ENCODE peak calls at places on chromosomes 1 and 21, in four cellular contexts. One of them, this sample, is unnamed.
A peak's percentile ranks its signal among the peaks of the same experiment; 100 is the strongest.

GRCh38 chr1:51978099-51978498 is 12.4 kb downstream of the RAB3B start:
- DNase-seq in GM12878: no peak
- DNase-seq in HepG2: peak; percentile 15
- DNase-seq in H1: no peak
- DNase-seq in this sample: no peak

GRCh38 chr1:241443561-241443960 is 76.0 kb downstream of the FH start:
- DNase-seq in HepG2: no peak
- DNase-seq in H1: no peak
- DNase-seq in GM12878: no peak
- DNase-seq in this sample: no peak

GRCh38 chr1:208159542-208160258 is 84.5 kb downstream of the PLXNA2 start:
- DNase-seq in H1: no peak
- DNase-seq in GM12878: no peak
- DNase-seq in HepG2: no peak
- DNase-seq in this sample: peak; percentile 74

GRCh38 chr1:187280051-187280450 is 451.3 kb downstream of the PLA2G4A start:
- DNase-seq in H1: no peak
- DNase-seq in GM12878: no peak
- DNase-seq in HepG2: no peak
- DNase-seq in this sample: no peak

GRCh38 chr1:61318319-61319125 is 236.2 kb downstream of the NFIA start:
- DNase-seq in GM12878: peak; percentile 71
- DNase-seq in HepG2: no peak
- DNase-seq in H1: no peak
- DNase-seq in this sample: no peak

GRCh38 chr1:3930282-3930681 is 30.2 kb upstream of the C1orf174 start:
- DNase-seq in HepG2: no peak
- DNase-seq in GM12878: no peak
- DNase-seq in H1: no peak
- DNase-seq in this sample: no peak

GRCh38 chr1:35663434-35663833 is 22.1 kb upstream of the PSMB2 start:
- DNase-seq in HepG2: no peak
- DNase-seq in H1: no peak
- DNase-seq in GM12878: no peak
- DNase-seq in this sample: no peak

GRCh38 chr1:64841330-64842065 is 96.6 kb downstream of the RAVER2 start:
- DNase-seq in HepG2: no peak
- DNase-seq in H1: no peak
- DNase-seq in GM12878: no peak
- DNase-seq in this sample: no peak

GRCh38 chr1:62439652-62440371 is 3.0 kb downstream of the USP1 start:
- DNase-seq in HepG2: peak; percentile 43
- DNase-seq in GM12878: peak; percentile 32
- DNase-seq in H1: no peak
- DNase-seq in this sample: no peak

GRCh38 chr1:180951881-180952656 is 39.4 kb downstream of the KIAA1614 start:
- DNase-seq in HepG2: no peak
- DNase-seq in H1: no peak
- DNase-seq in GM12878: no peak
- DNase-seq in this sample: peak; percentile 30

GRCh38 chr21:27393726-27394125 is 426.8 kb upstream of the ADAMTS5 start:
- DNase-seq in GM12878: no peak
- DNase-seq in H1: no peak
- DNase-seq in HepG2: no peak
- DNase-seq in this sample: no peak

GRCh38 chr1:2927995-2928732 is 93.1 kb upstream of the ACTRT2 start:
- DNase-seq in GM12878: no peak
- DNase-seq in HepG2: no peak
- DNase-seq in H1: no peak
- DNase-seq in this sample: no peak

GRCh38 chr1:116987256-116987555 is 14.4 kb upstream of the CD101 start:
- DNase-seq in GM12878: no peak
- DNase-seq in H1: no peak
- DNase-seq in HepG2: no peak
- DNase-seq in this sample: no peak

GRCh38 chr1:156618853-156619581 is at the start of gene HAPLN2:
- DNase-seq in GM12878: no peak
- DNase-seq in HepG2: peak; percentile 38
- DNase-seq in H1: no peak
- DNase-seq in this sample: no peak

GRCh38 chr21:42093991-42094417 is 22.9 kb downstream of the UMODL1 start:
- DNase-seq in H1: no peak
- DNase-seq in HepG2: peak; percentile 11
- DNase-seq in GM12878: no peak
- DNase-seq in this sample: no peak

GRCh38 chr1:205914730-205915129 is 28.5 kb downstream of the SLC26A9 start:
- DNase-seq in GM12878: no peak
- DNase-seq in HepG2: no peak
- DNase-seq in H1: no peak
- DNase-seq in this sample: peak; percentile 1

DNA sequence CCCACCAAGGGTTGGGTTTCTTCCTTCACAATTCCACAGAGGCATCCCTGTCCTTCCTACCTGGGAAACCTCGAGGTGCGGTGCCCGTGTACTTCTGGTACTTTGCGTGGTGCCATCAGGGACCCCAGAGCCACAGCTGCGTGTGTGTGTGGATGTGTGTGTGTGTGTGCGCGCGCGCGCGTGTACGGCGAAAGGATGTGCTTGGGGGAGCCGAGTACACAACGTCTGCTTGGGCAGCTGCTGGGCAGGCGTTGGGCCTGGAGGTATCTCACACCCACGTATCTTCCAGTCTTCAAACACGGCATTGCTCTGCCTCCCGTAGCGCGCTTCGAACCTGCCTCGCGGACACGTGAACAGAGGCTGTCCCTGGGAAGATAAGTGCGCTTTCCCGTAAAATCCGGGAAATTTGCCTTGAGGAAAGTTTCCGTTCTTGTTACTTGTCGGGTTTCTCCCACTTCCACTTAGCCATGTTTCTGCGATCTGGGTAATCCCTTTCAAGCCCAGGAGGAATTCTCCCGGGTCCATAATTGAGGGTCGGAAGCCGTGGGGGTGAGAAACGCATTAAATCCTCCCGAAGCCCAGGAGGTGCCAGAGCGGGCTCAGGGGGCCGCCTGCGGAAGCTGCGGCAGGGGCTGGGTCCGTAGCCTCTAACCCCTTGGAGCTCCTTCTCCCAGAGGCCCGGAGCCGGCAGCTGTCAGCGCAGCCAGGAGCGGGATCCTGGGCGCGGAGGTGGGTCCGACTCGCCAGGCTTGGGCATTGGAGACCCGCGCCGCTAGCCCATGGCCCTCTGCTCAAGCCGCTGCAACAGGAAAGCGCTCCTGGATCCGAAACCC is 2.1 kb upstream of the SIM2 start:
- DNase-seq in H1: no peak
- DNase-seq in GM12878: no peak
- DNase-seq in HepG2: no peak
- DNase-seq in this sample: peak; percentile 43
- TF ChIP-seq TCF12 in H1: no peak
- TF ChIP-seq TCF12 in GM12878: no peak
- TF ChIP-seq TCF12 in HepG2: no peak
- TF ChIP-seq TCF12 in this sample: no peak

DNA sequence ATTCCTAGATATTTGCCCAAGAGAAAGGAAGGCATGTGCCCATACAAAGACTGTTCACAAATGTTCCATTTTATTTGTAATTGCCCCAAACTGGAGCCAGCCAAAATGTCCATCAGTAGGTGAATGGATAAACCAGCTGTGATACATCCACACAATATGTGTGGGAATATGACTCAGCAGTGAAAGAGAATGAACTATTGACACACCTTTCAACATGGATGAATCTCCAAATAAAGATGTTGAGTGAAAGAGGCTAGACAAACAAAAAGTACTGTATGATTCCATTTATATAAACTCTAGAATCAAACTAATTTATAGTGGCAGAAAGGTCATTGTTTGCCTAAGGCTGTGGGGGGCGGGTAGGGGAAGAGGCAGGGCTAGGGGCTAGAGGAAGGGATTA is 4.5 kb downstream of the DHCR24 start:
- DNase-seq in GM12878: no peak
- DNase-seq in H1: no peak
- DNase-seq in HepG2: peak; percentile 42
- DNase-seq in this sample: no peak
- TF ChIP-seq TCF12 in GM12878: no peak
- TF ChIP-seq TCF12 in H1: no peak
- TF ChIP-seq TCF12 in HepG2: no peak
- TF ChIP-seq TCF12 in this sample: no peak

GRCh38 chr1:58619286-58620054 is 42.4 kb upstream of the TACSTD2 start:
- DNase-seq in H1: no peak
- DNase-seq in GM12878: no peak
- DNase-seq in HepG2: no peak
- DNase-seq in this sample: no peak
- TF ChIP-seq TCF12 in H1: no peak
- TF ChIP-seq TCF12 in GM12878: no peak
- TF ChIP-seq TCF12 in HepG2: no peak
- TF ChIP-seq TCF12 in this sample: no peak

GRCh38 chr1:39670689-39671088 is 1.2 kb downstream of the NT5C1A start:
- DNase-seq in GM12878: no peak
- DNase-seq in HepG2: no peak
- DNase-seq in H1: no peak
- DNase-seq in this sample: peak; percentile 72

GRCh38 chr1:39673215-39673614 is 1.3 kb upstream of the NT5C1A start:
- DNase-seq in HepG2: no peak
- DNase-seq in GM12878: no peak
- DNase-seq in H1: no peak
- DNase-seq in this sample: no peak

GRCh38 chr1:39672551-39672947 is 642 bp upstream of the NT5C1A start:
- DNase-seq in H1: no peak
- DNase-seq in GM12878: no peak
- DNase-seq in HepG2: no peak
- DNase-seq in this sample: peak; percentile 77

GRCh38 chr1:39671433-39671792 is 494 bp downstream of the NT5C1A start:
- DNase-seq in HepG2: no peak
- DNase-seq in H1: no peak
- DNase-seq in GM12878: no peak
- DNase-seq in this sample: peak; percentile 85

GRCh38 chr1:39671793-39672550 is at the start of gene NT5C1A:
- DNase-seq in H1: no peak
- DNase-seq in GM12878: no peak
- DNase-seq in HepG2: no peak
- DNase-seq in this sample: peak; percentile 89
- TF ChIP-seq TCF12 in H1: no peak
- TF ChIP-seq TCF12 in GM12878: no peak
- TF ChIP-seq TCF12 in HepG2: no peak
- TF ChIP-seq TCF12 in this sample: no peak

GRCh38 chr1:211630236-211631081 is 45.0 kb downstream of the NEK2 start:
- DNase-seq in HepG2: peak; percentile 83
- DNase-seq in H1: no peak
- DNase-seq in GM12878: no peak
- DNase-seq in this sample: peak; percentile 51
- TF ChIP-seq TCF12 in HepG2: no peak
- TF ChIP-seq TCF12 in H1: no peak
- TF ChIP-seq TCF12 in GM12878: no peak
- TF ChIP-seq TCF12 in this sample: no peak

GRCh38 chr1:161351482-161351881 is 16.2 kb downstream of the CFAP126 start:
- DNase-seq in H1: no peak
- DNase-seq in HepG2: no peak
- DNase-seq in GM12878: no peak
- DNase-seq in this sample: no peak

GRCh38 chr1:161359316-161359715 is 8.4 kb downstream of the CFAP126 start:
- DNase-seq in H1: no peak
- DNase-seq in HepG2: no peak
- DNase-seq in GM12878: no peak
- DNase-seq in this sample: peak; percentile 30

GRCh38 chr1:161357073-161357472 is 10.6 kb downstream of the CFAP126 start:
- DNase-seq in H1: no peak
- DNase-seq in GM12878: no peak
- DNase-seq in HepG2: no peak
- DNase-seq in this sample: no peak
- TF ChIP-seq TCF12 in H1: no peak
- TF ChIP-seq TCF12 in GM12878: no peak
- TF ChIP-seq TCF12 in HepG2: no peak
- TF ChIP-seq TCF12 in this sample: no peak

DNA sequence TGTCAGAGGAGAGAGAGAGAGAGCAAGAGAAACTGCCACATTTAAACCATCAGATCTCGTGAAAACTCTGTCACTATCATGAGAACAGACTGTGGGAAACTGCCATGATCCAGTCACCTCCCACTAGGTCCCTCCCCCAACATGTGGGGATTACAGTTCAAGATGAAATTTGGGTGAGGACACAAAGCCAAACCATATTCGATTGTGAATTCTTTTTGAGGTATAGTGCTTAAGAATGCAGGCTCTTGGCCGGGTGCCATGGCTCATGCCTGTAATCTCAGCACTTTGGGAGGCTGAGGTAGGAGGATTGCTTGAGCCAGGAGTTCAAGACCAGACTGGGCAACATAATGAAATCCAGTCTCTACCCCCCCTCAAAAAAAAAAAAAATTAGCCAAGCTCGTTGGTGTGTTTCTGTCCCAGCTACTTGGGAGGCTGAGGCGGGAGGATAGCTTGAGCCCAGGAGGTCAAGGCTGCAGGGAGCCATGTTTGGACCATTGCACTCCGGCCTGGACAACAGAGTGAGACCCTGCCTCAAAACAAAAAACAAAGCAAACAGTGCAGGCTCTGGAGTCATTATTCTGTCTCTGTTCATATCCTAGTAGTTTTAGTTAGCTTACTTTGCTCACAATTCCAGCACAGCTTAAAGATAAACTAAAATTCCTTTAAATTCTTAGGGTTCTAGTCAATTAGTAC is 6.1 kb downstream of the ZCCHC17 start:
- DNase-seq in H1: no peak
- DNase-seq in GM12878: no peak
- DNase-seq in HepG2: no peak
- DNase-seq in this sample: no peak
- TF ChIP-seq TCF12 in H1: no peak
- TF ChIP-seq TCF12 in GM12878: no peak
- TF ChIP-seq TCF12 in HepG2: no peak
- TF ChIP-seq TCF12 in this sample: no peak

This sample was measured in SK-N-SH.